ENCODE peak calls at places on chromosomes 13 and 19, in eight cellular contexts. A is BJ; Q is fibroblast of the conjunctiva; D is GM03348; M is stimulated activated CD4-positive, alpha-beta T cell treated with anti-CD3 and anti-CD28 coated beads, Interleukin-4, amount 100 ng/mL, for 4 hours; J is HFF-Myc; U is epithelial cell of prostate; V is stimulated activated CD8-positive, alpha-beta memory T cell treated with anti-CD3 and anti-CD28 coated beads, Interleukin-2, amount 100 ng/mL, for 48 hours. Z is an unnamed sample.

GRCh38 chr19:46056536-46056935 is 15.7 kb upstream of the IGFL4 start:
- DNase-seq in V (no peak), J (no peak), Q (no peak), M (no peak), D (no peak), A (no peak), U (peak), Z (no peak)

GRCh38 chr13:97724450-97724849 is 229.0 kb upstream of the IPO5 start:
- DNase-seq in A (no peak), D (no peak), M (no peak), U (no peak), V (no peak), Q (no peak), J (no peak), Z (no peak)

GRCh38 chr19:18170714-18171255 is 2.8 kb upstream of the IFI30 start:
- DNase-seq in A (no peak), Q (no peak), D (peak), J (no peak), M (no peak), U (no peak), V (no peak), Z (no peak)

GRCh38 chr13:99301913-99302636 is 5.1 kb downstream of the GPR183 start:
- DNase-seq in V (no peak), J (no peak), Q (no peak), M (no peak), D (no peak), U (no peak), A (no peak), Z (no peak)

GRCh38 chr19:5646703-5647102 is 23.8 kb downstream of the SAFB start:
- DNase-seq in M (no peak), V (no peak), U (no peak), A (no peak), J (no peak), Q (no peak), D (no peak), Z (no peak)

GRCh38 chr19:47258434-47258833 is 2.1 kb downstream of the CCDC9 start:
- DNase-seq in U (no peak), M (no peak), Q (no peak), V (no peak), D (no peak), J (no peak), A (no peak), Z (no peak)

GRCh38 chr13:101624210-101624922 is 171.9 kb downstream of the ITGBL1 start:
- DNase-seq in Q (no peak), D (no peak), J (no peak), M (no peak), V (no peak), U (no peak), A (no peak), Z (no peak)

GRCh38 chr19:56076413-56076998 is 44.6 kb downstream of the ZNF787 start:
- DNase-seq in J (peak), A (no peak), V (peak), D (peak), M (no peak), Q (peak), U (no peak), Z (no peak)

GRCh38 chr19:45508931-45509691 is 1.8 kb downstream of the VASP start:
- DNase-seq in U (no peak), V (no peak), M (no peak), Q (no peak), J (no peak), D (peak), A (no peak), Z (peak)

GRCh38 chr13:34672631-34673030 is 269.4 kb upstream of the NBEA start:
- DNase-seq in M (no peak), A (no peak), Q (no peak), U (no peak), J (no peak), V (no peak), D (peak), Z (no peak)